ENCODE peak calls at places on chromosomes 11 and 22, in five cellular contexts. H is GM23338, G is HepG2, P is upper lobe of left lung, B is HCT116. M is an unnamed sample.

GRCh38 chr11:69484427-69485259 is 3.2 kb downstream of the LINC01488 start:
- ATAC-seq in H (no peak), G (peak; percentile 2), P (no peak), B (no peak), M (no peak)

GRCh38 chr11:75495749-75496641 is 29.7 kb downstream of the GDPD5 start:
- ATAC-seq in H (peak; percentile 89), G (peak; percentile 88), P (no peak), B (peak; percentile 25), M (no peak)

GRCh38 chr11:75338516-75339218 is 12.8 kb downstream of the ARRB1 start:
- ATAC-seq in H (no peak), G (no peak), P (no peak), B (no peak), M (peak; percentile 3)

GRCh38 chr11:33716236-33716635 is 15.6 kb upstream of the C11orf91 start:
- ATAC-seq in H (no peak), G (peak; percentile 53), P (no peak), B (peak; percentile 75), M (no peak)

GRCh38 chr11:614583-615452 is 932 bp downstream of the IRF7 start:
- ATAC-seq in H (peak; percentile 2), G (no peak), P (no peak), B (no peak), M (no peak)

GRCh38 chr11:108025387-108026080 is 16.8 kb downstream of the CUL5 start:
- ATAC-seq in H (peak; percentile 27), G (peak; percentile 31), P (no peak), B (no peak), M (no peak)

GRCh38 chr11:96130061-96130460 is 206.2 kb upstream of the MTMR2 start:
- ATAC-seq in H (no peak), G (no peak), P (no peak), B (no peak), M (no peak)

GRCh38 chr11:110261195-110262140 is 34.9 kb downstream of the RDX start:
- ATAC-seq in H (no peak), G (no peak), P (no peak), B (no peak), M (no peak)

GRCh38 chr22:46044718-46045458 is 67.9 kb upstream of the WNT7B start:
- ATAC-seq in H (peak; percentile 68), G (no peak), P (peak; percentile 66), B (no peak), M (peak; percentile 40)

GRCh38 chr11:842370-843002 is at the start of the genes POLR2L and TSPAN4:
- ATAC-seq in H (peak; percentile 10), G (peak; percentile 13), P (peak; percentile 78), B (peak; percentile 33), M (peak; percentile 46)

GRCh38 chr11:125271436-125272064 is 107.0 kb downstream of the PKNOX2 start:
- ATAC-seq in H (no peak), G (no peak), P (no peak), B (no peak), M (no peak)

GRCh38 chr11:111923351-111923788 is 4.7 kb downstream of the C11orf52 start:
- ATAC-seq in H (no peak), G (no peak), P (peak; percentile 2), B (no peak), M (no peak)

GRCh38 chr11:2700415-2701211 is 819 bp upstream of the KCNQ1OT1 start:
- ATAC-seq in H (peak; percentile 39), G (peak; percentile 60), P (peak; percentile 73), B (peak; percentile 62), M (peak; percentile 56)

GRCh38 chr11:47258317-47258902 is 614 bp downstream of the NR1H3 start:
- ATAC-seq in H (no peak), G (no peak), P (no peak), B (no peak), M (no peak)

GRCh38 chr11:32213223-32213622 is 122.3 kb downstream of the RCN1 start:
- ATAC-seq in H (no peak), G (no peak), P (peak; percentile 67), B (no peak), M (no peak)

GRCh38 chr22:45444168-45444567 is 30.7 kb downstream of the RIBC2 start:
- ATAC-seq in H (no peak), G (no peak), P (no peak), B (no peak), M (no peak)

GRCh38 chr11:3613998-3614741 is 27.6 kb downstream of the ART5 start:
- ATAC-seq in H (no peak), G (no peak), P (peak; percentile 48), B (no peak), M (no peak)

GRCh38 chr11:128521697-128522062 is 65.7 kb downstream of the ETS1 start:
- ATAC-seq in H (peak; percentile 11), G (no peak), P (peak; percentile 12), B (peak; percentile 6), M (no peak)

GRCh38 chr11:75163917-75164316 is 13.0 kb downstream of the SLCO2B1 start:
- ATAC-seq in H (no peak), G (no peak), P (no peak), B (no peak), M (no peak)

GRCh38 chr22:48838846-48839730 is 988.6 kb downstream of the BRD1 start:
- ATAC-seq in H (no peak), G (no peak), P (no peak), B (no peak), M (no peak)

GRCh38 chr22:44743247-44743646 is 9.1 kb upstream of the ARHGAP8 start:
- ATAC-seq in H (no peak), G (no peak), P (no peak), B (no peak), M (no peak)

GRCh38 chr11:17988465-17988864 is 24.4 kb downstream of the SERGEF start:
- ATAC-seq in H (no peak), G (no peak), P (no peak), B (no peak), M (no peak)

GRCh38 chr11:132463941-132464340 is 1068.4 kb downstream of the OPCML start:
- ATAC-seq in H (no peak), G (no peak), P (no peak), B (no peak), M (no peak)

GRCh38 chr11:47278769-47279168 is 8.8 kb downstream of the MADD start:
- ATAC-seq in H (no peak), G (no peak), P (no peak), B (no peak), M (no peak)

GRCh38 chr11:19694796-19695345 is 17.8 kb upstream of the NAV2 start:
- ATAC-seq in H (no peak), G (no peak), P (no peak), B (no peak), M (no peak)

GRCh38 chr11:132948252-132948651 is 584.0 kb downstream of the OPCML start:
- ATAC-seq in H (no peak), G (no peak), P (no peak), B (no peak), M (no peak)

GRCh38 chr11:63814383-63814736 is 1.1 kb downstream of the SPINDOC start:
- ATAC-seq in H (peak; percentile 20), G (peak; percentile 3), P (no peak), B (peak; percentile 5), M (no peak)

GRCh38 chr22:32764330-32765116 is 37.0 kb upstream of the TIMP3 start:
- ATAC-seq in H (no peak), G (no peak), P (peak; percentile 87), B (no peak), M (peak; percentile 90)

GRCh38 chr11:16967347-16967662 is 46.9 kb downstream of the PLEKHA7 start:
- ATAC-seq in H (no peak), G (peak; percentile 59), P (no peak), B (no peak), M (no peak)

GRCh38 chr22:24420072-24420976 is 7.1 kb upstream of the ADORA2A start:
- ATAC-seq in H (no peak), G (peak; percentile 59), P (no peak), B (no peak), M (peak; percentile 14)

GRCh38 chr11:128208329-128209220 is 378.8 kb downstream of the ETS1 start:
- ATAC-seq in H (no peak), G (no peak), P (peak; percentile 48), B (peak; percentile 34), M (peak; percentile 63)

GRCh38 chr11:77001524-77001923 is 32.7 kb upstream of the B3GNT6 start:
- ATAC-seq in H (no peak), G (no peak), P (no peak), B (no peak), M (no peak)

GRCh38 chr11:25566298-25567200 is 765.4 kb upstream of the ANO3 start:
- ATAC-seq in H (no peak), G (no peak), P (peak; percentile 86), B (no peak), M (peak; percentile 79)

DNA sequence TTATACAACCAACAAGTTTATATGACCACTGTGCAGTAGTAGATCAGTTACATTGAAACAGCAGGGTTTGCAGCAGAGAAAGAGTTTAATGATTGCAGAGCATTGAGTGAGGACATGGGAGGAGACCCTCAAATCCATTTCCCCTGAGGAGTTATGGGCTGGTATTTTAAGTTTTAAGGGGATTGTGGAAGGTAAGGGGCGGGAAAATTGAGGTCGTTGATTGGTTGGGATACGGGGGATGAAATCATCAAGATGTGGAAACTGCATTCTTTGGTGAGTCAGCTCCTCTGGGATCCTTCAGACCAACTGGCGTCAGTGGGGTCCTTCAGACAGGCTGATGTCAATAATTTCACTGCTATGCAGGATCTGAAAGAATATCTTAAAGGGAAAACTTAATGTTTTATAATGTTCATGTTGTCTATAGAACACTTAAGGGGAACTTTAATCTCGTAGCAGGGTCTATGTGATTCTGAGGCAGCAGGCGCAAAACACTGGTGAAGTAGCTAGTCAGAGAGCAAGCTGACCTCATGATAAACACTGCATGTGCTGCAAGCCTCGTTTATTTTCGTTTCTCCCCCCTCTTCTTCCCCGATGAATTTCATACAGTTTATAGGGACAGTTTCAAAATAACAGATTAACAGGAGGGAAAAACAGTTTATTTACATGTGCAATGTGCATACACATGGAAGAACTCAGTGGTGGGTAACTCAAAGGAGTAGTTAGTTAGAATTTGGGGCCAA is 17.4 kb upstream of the BACE1-AS start:
- ATAC-seq in H (peak; percentile 65), G (no peak), P (peak; percentile 53), B (no peak), M (no peak)
- H3K27ac ChIP-seq in H (no peak overlapping the region), G (no peak overlapping the region), P (no peak overlapping the region), B (no peak overlapping the region), M (no peak overlapping the region)

GRCh38 chr11:57585301-57585700 is 12.2 kb upstream of the SERPING1 start:
- ATAC-seq in H (no peak), G (no peak), P (no peak), B (no peak), M (no peak)
- TF ChIP-seq POLR2AphosphoS5 in H (no peak), G (no peak), P (no peak), B (no peak), M (no peak)

GRCh38 chr22:19761500-19762314 is 1.1 kb downstream of the TBX1 start:
- ATAC-seq in H (peak; percentile 0), G (peak; percentile 57), P (no peak), B (no peak), M (no peak)
- H3K27me3 ChIP-seq in H (peaks cover 95% of the 10 kb centered on the region), G (peaks cover 14% of the 10 kb centered on the region), P (peaks cover 57% of the 10 kb centered on the region), B (no peaks in the 10 kb centered on the region), M (peaks cover 95% of the 10 kb centered on the region)

DNA sequence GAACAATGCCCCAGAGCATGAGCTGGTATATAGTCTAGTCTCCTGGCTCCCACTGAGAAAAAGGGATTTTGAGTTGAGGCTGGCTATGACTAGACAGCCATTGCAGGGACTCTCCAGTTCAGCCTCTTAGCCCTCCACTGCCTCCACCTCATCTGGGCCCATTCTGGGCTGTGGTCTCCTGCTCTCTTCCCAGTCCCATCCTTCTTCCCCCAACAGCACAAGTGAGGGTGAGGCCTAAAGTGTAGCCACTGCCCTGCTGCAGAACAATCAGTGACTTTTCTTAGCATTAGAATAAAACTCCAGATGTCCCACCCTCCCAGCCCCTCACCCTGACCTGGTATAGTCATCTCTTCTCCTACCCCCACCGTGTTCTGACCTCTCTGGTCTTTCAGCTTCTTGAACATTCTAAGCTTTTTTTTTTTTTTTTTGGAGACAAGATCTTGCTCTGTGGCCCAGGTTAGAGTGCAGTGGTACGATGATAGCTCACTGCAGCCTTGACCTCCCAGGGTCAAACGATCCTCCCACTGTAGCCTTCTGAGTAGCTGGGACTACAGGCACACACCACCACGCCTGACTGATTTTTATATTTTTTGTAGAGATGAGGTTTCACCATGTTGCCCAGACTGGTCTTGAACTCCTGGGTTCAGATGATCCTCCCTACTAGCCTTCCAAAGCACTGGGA is 4.3 kb downstream of the MED15 start:
- ATAC-seq in H (no peak), G (no peak), P (no peak), B (no peak), M (no peak)
- H3K27ac ChIP-seq in H (no peak overlapping the region), G (peak overlapping the region; percentile 41), P (no peak overlapping the region), B (peak overlapping the region; percentile 18), M (no peak overlapping the region)

M was measured in gastroesophageal sphincter.